ENCODE peak calls at places on chromosomes 5 and 9, in nine cellular contexts. H is PC-3, D is GM23248, C is GM23338, E is hepatocyte, P is HCT116, J is MM.1S, T is SK-N-SH, I is neural progenitor cell. L is an unnamed sample.
A peak's percentile ranks its signal among the peaks of the same experiment; 100 is the strongest.

GRCh38 chr9:73916016-73916673 is 581.0 kb upstream of the RORB start:
- DNase-seq in E (peak; percentile 58), J (no peak), P (no peak), D (peak; percentile 1), H (no peak), C (peak; percentile 79), T (peak; percentile 1), I (peak; percentile 56), L (no peak)

GRCh38 chr5:83503662-83504061 is 32.1 kb downstream of the VCAN start:
- DNase-seq in H (no peak), J (no peak), P (no peak), I (no peak), C (no peak), T (no peak), D (peak; percentile 61), E (no peak), L (no peak)

GRCh38 chr5:111772456-111772855 is 15.5 kb upstream of the NREP start:
- DNase-seq in P (no peak), J (no peak), D (peak; percentile 58), T (no peak), H (peak; percentile 40), C (peak; percentile 90), I (peak; percentile 63), E (peak; percentile 26), L (peak; percentile 33)

GRCh38 chr9:135704366-135704947 is 2.5 kb downstream of the KCNT1 start:
- DNase-seq in C (no peak), E (no peak), J (no peak), I (no peak), T (peak; percentile 77), H (no peak), P (no peak), D (peak; percentile 17), L (no peak)

GRCh38 chr5:148897842-148898241 is 71.4 kb downstream of the ADRB2 start:
- DNase-seq in J (no peak), I (no peak), C (no peak), T (no peak), H (no peak), D (no peak), P (no peak), E (no peak), L (no peak)

GRCh38 chr5:90707698-90708097 is 149.1 kb downstream of the ADGRV1 start:
- DNase-seq in C (no peak), E (no peak), D (no peak), P (no peak), I (no peak), J (no peak), T (no peak), H (no peak), L (no peak)

GRCh38 chr5:77828445-77828844 is 52.3 kb upstream of the TBCA start:
- DNase-seq in J (no peak), E (no peak), P (no peak), D (peak; percentile 33), I (no peak), H (peak; percentile 22), T (no peak), C (no peak), L (no peak)

GRCh38 chr9:98199388-98200033 is 7.1 kb upstream of the CORO2A start:
- DNase-seq in C (peak; percentile 52), E (no peak), T (no peak), D (no peak), I (peak; percentile 44), J (no peak), H (no peak), P (no peak), L (no peak)

GRCh38 chr9:126326228-126327015 is at the start of gene MVB12B:
- DNase-seq in P (no peak), E (peak; percentile 73), J (peak; percentile 38), I (peak; percentile 86), C (peak; percentile 59), D (peak; percentile 68), H (peak; percentile 27), T (peak; percentile 89), L (peak; percentile 8)

GRCh38 chr5:76785493-76785892 is 33.3 kb upstream of the F2RL1 start:
- DNase-seq in C (no peak), P (peak; percentile 80), I (no peak), E (peak; percentile 65), T (no peak), H (peak; percentile 76), J (no peak), D (peak; percentile 40), L (no peak)

GRCh38 chr5:98941131-98941883 is 12.5 kb upstream of the CHD1 start:
- DNase-seq in H (no peak), E (no peak), C (no peak), J (no peak), T (no peak), P (no peak), I (no peak), D (no peak), L (no peak)

GRCh38 chr5:10524376-10525123 is 39.3 kb upstream of the ANKRD33B start:
- DNase-seq in P (no peak), E (no peak), I (no peak), C (no peak), H (no peak), D (peak; percentile 98), J (no peak), T (peak; percentile 67), L (no peak)

GRCh38 chr9:16147726-16148125 is 594.9 kb downstream of the CCDC171 start:
- DNase-seq in C (no peak), D (no peak), I (no peak), J (no peak), E (no peak), T (no peak), P (no peak), H (no peak), L (no peak)

GRCh38 chr5:111535879-111536549 is 23.7 kb upstream of the STARD4 start:
- DNase-seq in H (no peak), J (no peak), I (no peak), E (no peak), D (no peak), C (no peak), T (peak; percentile 27), P (no peak), L (no peak)

GRCh38 chr5:145471831-145472616 is 363.1 kb downstream of the PRELID2 start:
- DNase-seq in I (peak; percentile 72), C (peak; percentile 13), T (no peak), P (no peak), H (peak; percentile 58), D (peak; percentile 18), E (peak; percentile 13), J (no peak), L (no peak)

GRCh38 chr5:53130206-53130605 is 20.6 kb upstream of the MOCS2 start:
- DNase-seq in H (no peak), D (peak; percentile 53), T (no peak), P (no peak), E (no peak), I (no peak), J (no peak), C (no peak), L (no peak)

GRCh38 chr9:21110708-21111576 is 30.7 kb downstream of the IFNW1 start:
- DNase-seq in H (peak; percentile 79), P (peak; percentile 70), T (peak; percentile 58), E (peak; percentile 78), C (peak; percentile 88), D (peak; percentile 68), J (peak; percentile 66), I (peak; percentile 79), L (peak; percentile 78)

GRCh38 chr5:176517053-176517661 is 20.0 kb downstream of the RNF44 start:
- DNase-seq in H (no peak), P (no peak), C (no peak), T (no peak), D (no peak), E (no peak), I (no peak), J (no peak), L (no peak)

GRCh38 chr5:80754900-80755299 is 100.1 kb upstream of the DHFR start:
- DNase-seq in C (no peak), D (peak; percentile 24), T (no peak), J (peak; percentile 38), I (peak; percentile 89), H (no peak), P (no peak), E (no peak), L (peak; percentile 51)
- H3K4me3 ChIP-seq in C (no peak overlapping the region), D (no peak overlapping the region), T (no peak overlapping the region), J (peak overlapping the region; percentile 41), I (peak overlapping the region; percentile 6), H (no peak overlapping the region), P (no peak overlapping the region), E (no peak overlapping the region), L (no peak overlapping the region)

GRCh38 chr9:93674580-93675335 is 98.4 kb downstream of the PHF2 start:
- DNase-seq in I (no peak), E (no peak), D (no peak), J (no peak), C (no peak), P (no peak), T (peak; percentile 9), H (no peak), L (no peak)
- TF ChIP-seq EZH2phosphoT487 in I (no peak), E (no peak), D (no peak), J (no peak), C (no peak), P (no peak), T (no peak), H (no peak), L (no peak)

DNA sequence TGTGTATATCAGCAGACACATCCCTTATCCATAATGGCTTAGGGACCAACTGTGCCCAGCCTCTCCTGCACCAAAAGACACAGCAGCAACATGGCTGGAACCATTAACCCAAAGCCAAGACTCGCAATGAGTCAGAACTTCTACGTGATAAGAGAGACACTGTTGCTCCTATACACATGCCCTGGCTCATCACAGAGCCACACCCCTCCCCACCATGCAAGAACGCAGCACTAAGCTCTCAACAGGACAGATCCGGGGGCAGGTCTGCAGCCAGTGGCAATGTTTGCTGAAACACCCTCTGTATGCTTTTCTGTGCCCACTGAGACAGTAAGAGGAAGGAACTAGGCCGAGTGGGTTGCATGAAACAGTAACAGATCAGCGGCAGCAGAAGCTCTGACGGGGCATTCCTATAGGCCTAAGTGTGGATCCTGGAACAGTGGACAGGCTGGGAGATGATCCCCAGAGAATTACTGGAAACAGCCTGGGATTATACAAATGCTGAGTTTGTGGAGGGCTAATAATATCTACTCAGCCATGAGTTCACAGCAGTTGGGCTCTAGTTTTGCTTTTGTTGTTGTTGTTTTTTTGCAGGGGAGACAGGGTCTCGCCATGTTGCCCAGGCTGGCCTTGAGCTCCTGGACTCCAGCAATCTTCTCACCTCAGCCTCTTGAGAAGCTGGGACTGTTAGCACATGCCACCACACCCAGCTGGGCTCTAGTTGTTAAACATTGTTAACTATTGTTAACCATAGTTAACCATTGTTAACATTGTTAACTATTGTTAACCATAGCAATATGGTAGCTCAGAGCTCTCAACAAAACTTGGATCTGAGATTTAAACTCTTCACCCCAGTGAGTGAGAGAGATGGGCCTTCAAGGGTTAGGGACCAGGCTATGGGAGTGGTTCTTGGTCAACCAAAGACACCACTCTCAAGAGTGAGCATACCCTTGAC is 41.0 kb downstream of the B4GALT1 start:
- DNase-seq in T (no peak), C (no peak), E (peak; percentile 48), I (no peak), P (no peak), D (peak; percentile 65), H (peak; percentile 5), J (no peak), L (no peak)
- H3K4me3 ChIP-seq in T (no peak overlapping the region), C (no peak overlapping the region), E (no peak overlapping the region), I (no peak overlapping the region), P (no peak overlapping the region), D (no peak overlapping the region), H (no peak overlapping the region), J (no peak overlapping the region), L (no peak overlapping the region)

DNA sequence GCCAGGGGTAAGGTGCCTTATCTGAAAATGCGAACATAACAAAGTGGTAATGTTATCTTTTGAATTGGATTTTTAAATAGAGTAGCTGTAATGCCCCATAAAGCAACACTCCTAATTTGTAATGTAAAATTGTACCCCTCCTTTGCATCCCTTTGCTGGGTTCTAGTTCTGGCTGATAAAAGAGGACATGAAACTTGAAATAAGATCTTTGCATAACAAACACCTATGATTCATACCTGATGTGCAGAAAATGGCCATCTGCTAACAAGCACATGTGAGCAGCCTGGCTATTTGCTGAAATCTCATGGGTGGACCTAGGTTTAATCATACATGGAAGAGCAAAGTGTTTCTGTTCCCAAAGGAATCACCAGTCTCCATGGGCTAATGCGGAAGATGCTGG is 585.0 kb downstream of the TLE4 start:
- DNase-seq in J (no peak), H (no peak), T (no peak), D (no peak), I (no peak), C (no peak), P (no peak), E (no peak), L (no peak)
- TF ChIP-seq EZH2phosphoT487 in J (no peak), H (no peak), T (no peak), D (no peak), I (no peak), C (no peak), P (no peak), E (no peak), L (no peak)